ENCODE peak calls at places on chromosomes 2 and 18, in four cellular contexts. S is GM03348, W is Peyer's patch, U is Right ventricle myocardium superior. J is an unnamed sample.

GRCh38 chr2:10120938-10121574 is 1.5 kb upstream of the RRM2 start:
- DNase-seq in S (no peak), W (no peak), U (no peak), J (no peak)

GRCh38 chr18:23650963-23651927 is 11.5 kb downstream of the ANKRD29 start:
- DNase-seq in S (peak; percentile 88), W (no peak), U (no peak), J (no peak)

GRCh38 chr2:194003911-194004310 is 1653.1 kb upstream of the SLC39A10 start:
- DNase-seq in S (no peak), W (no peak), U (no peak), J (no peak)

GRCh38 chr18:61531182-61531581 is 198.0 kb downstream of the CDH20 start:
- DNase-seq in S (no peak), W (no peak), U (peak; percentile 63), J (no peak)

GRCh38 chr2:68907232-68907922 is 36.2 kb upstream of the BMP10 start:
- DNase-seq in S (no peak), W (no peak), U (no peak), J (no peak)

GRCh38 chr2:165147201-165148045 is 56.4 kb downstream of the SCN3A start:
- DNase-seq in S (no peak), W (no peak), U (no peak), J (no peak)

GRCh38 chr2:135151615-135152014 is 99.5 kb downstream of the RAB3GAP1 start:
- DNase-seq in S (no peak), W (no peak), U (no peak), J (no peak)

GRCh38 chr2:187612857-187613256 is 58.6 kb upstream of the TFPI start:
- DNase-seq in S (no peak), W (no peak), U (no peak), J (no peak)

GRCh38 chr2:207502199-207502598 is 27.6 kb upstream of the CREB1 start:
- DNase-seq in S (no peak), W (no peak), U (no peak), J (peak; percentile 31)

GRCh38 chr2:66445781-66446177 is 10.9 kb downstream of the MEIS1 start:
- DNase-seq in S (peak; percentile 59), W (no peak), U (peak; percentile 45), J (peak; percentile 36)

GRCh38 chr2:97766567-97766966 is 53.2 kb downstream of the ZAP70 start:
- DNase-seq in S (no peak), W (no peak), U (no peak), J (peak; percentile 62)

GRCh38 chr2:27323592-27324285 is 842 bp upstream of the MPV17 start:
- DNase-seq in S (no peak), W (no peak), U (no peak), J (no peak)

GRCh38 chr2:96512341-96512740 is 7.2 kb upstream of the NEURL3 start:
- DNase-seq in S (no peak), W (no peak), U (no peak), J (no peak)

GRCh38 chr18:50458796-50459195 is 84.0 kb downstream of the SKA1 start:
- DNase-seq in S (no peak), W (no peak), U (no peak), J (no peak)

GRCh38 chr2:239548491-239548890 is 147.7 kb upstream of the HDAC4 start:
- DNase-seq in S (no peak), W (no peak), U (no peak), J (no peak)

GRCh38 chr2:62826953-62827675 is 121.6 kb downstream of the EHBP1 start:
- DNase-seq in S (no peak), W (no peak), U (no peak), J (no peak)

GRCh38 chr18:3623769-3624545 is 174.0 kb downstream of the TGIF1 start:
- DNase-seq in S (peak; percentile 81), W (peak; percentile 89), U (peak; percentile 82), J (peak; percentile 85)

GRCh38 chr18:72674710-72675109 is 130.6 kb upstream of the CBLN2 start:
- DNase-seq in S (peak; percentile 6), W (no peak), U (no peak), J (no peak)

GRCh38 chr2:70656421-70657010 is 102.9 kb upstream of the TGFA start:
- DNase-seq in S (no peak), W (no peak), U (no peak), J (no peak)

GRCh38 chr2:159035790-159036411 is 67.5 kb downstream of the TANC1 start:
- DNase-seq in S (no peak), W (peak; percentile 53), U (no peak), J (no peak)

GRCh38 chr2:226984461-226985226 is 148.8 kb downstream of the RHBDD1 start:
- DNase-seq in S (no peak), W (no peak), U (no peak), J (no peak)

GRCh38 chr2:134120718-134121630 is 132.9 kb upstream of the MGAT5 start:
- DNase-seq in S (peak; percentile 91), W (peak; percentile 77), U (peak; percentile 83), J (peak; percentile 78)